ENCODE peak calls at places on chromosomes 4 and X, in ten cellular contexts. One of them, this sample, is unnamed.

GRCh38 chrX:8037593-8038348 is 110.6 kb upstream of the PNPLA4 start:
- DNase-seq in naive thymus-derived CD4-positive, alpha-beta T cell: no peak
- DNase-seq in CD4-positive, CD25-positive, alpha-beta regulatory T cell: no peak
- DNase-seq in GM03348: no peak
- DNase-seq in iPS DF 6.9: no peak
- DNase-seq in trophoblast cell: no peak
- DNase-seq in glutamatergic neuron: no peak
- DNase-seq in cardiac fibroblast: no peak
- DNase-seq in activated B cell treated with CpG ODN at 0.5 μM for 24 hours: no peak
- DNase-seq in AG09319: no peak
- DNase-seq in this sample: no peak

GRCh38 chr4:116101321-116101720 is 984.1 kb downstream of the TRAM1L1 start:
- DNase-seq in activated B cell treated with CpG ODN at 0.5 μM for 24 hours: no peak
- DNase-seq in naive thymus-derived CD4-positive, alpha-beta T cell: no peak
- DNase-seq in GM03348: no peak
- DNase-seq in CD4-positive, CD25-positive, alpha-beta regulatory T cell: no peak
- DNase-seq in cardiac fibroblast: no peak
- DNase-seq in iPS DF 6.9: no peak
- DNase-seq in trophoblast cell: no peak
- DNase-seq in AG09319: no peak
- DNase-seq in glutamatergic neuron: no peak
- DNase-seq in this sample: no peak

GRCh38 chr4:24476209-24476781 is 108.1 kb downstream of the DHX15 start:
- DNase-seq in naive thymus-derived CD4-positive, alpha-beta T cell: no peak
- DNase-seq in CD4-positive, CD25-positive, alpha-beta regulatory T cell: no peak
- DNase-seq in GM03348: peak
- DNase-seq in glutamatergic neuron: no peak
- DNase-seq in trophoblast cell: peak
- DNase-seq in activated B cell treated with CpG ODN at 0.5 μM for 24 hours: no peak
- DNase-seq in cardiac fibroblast: peak
- DNase-seq in iPS DF 6.9: no peak
- DNase-seq in AG09319: no peak
- DNase-seq in this sample: no peak

GRCh38 chr4:23697001-23697528 is 192.8 kb downstream of the PPARGC1A start:
- DNase-seq in trophoblast cell: no peak
- DNase-seq in AG09319: no peak
- DNase-seq in cardiac fibroblast: no peak
- DNase-seq in iPS DF 6.9: no peak
- DNase-seq in glutamatergic neuron: no peak
- DNase-seq in GM03348: no peak
- DNase-seq in activated B cell treated with CpG ODN at 0.5 μM for 24 hours: no peak
- DNase-seq in CD4-positive, CD25-positive, alpha-beta regulatory T cell: no peak
- DNase-seq in naive thymus-derived CD4-positive, alpha-beta T cell: no peak
- DNase-seq in this sample: no peak

GRCh38 chr4:950136-951020 is 18.1 kb downstream of the TMEM175 start:
- DNase-seq in cardiac fibroblast: no peak
- DNase-seq in AG09319: no peak
- DNase-seq in iPS DF 6.9: no peak
- DNase-seq in CD4-positive, CD25-positive, alpha-beta regulatory T cell: no peak
- DNase-seq in naive thymus-derived CD4-positive, alpha-beta T cell: no peak
- DNase-seq in trophoblast cell: no peak
- DNase-seq in activated B cell treated with CpG ODN at 0.5 μM for 24 hours: no peak
- DNase-seq in glutamatergic neuron: no peak
- DNase-seq in GM03348: no peak
- DNase-seq in this sample: no peak

GRCh38 chr4:7859350-7859749 is 80.3 kb downstream of the AFAP1 start:
- DNase-seq in activated B cell treated with CpG ODN at 0.5 μM for 24 hours: no peak
- DNase-seq in CD4-positive, CD25-positive, alpha-beta regulatory T cell: no peak
- DNase-seq in naive thymus-derived CD4-positive, alpha-beta T cell: no peak
- DNase-seq in cardiac fibroblast: no peak
- DNase-seq in GM03348: no peak
- DNase-seq in AG09319: no peak
- DNase-seq in glutamatergic neuron: no peak
- DNase-seq in iPS DF 6.9: no peak
- DNase-seq in trophoblast cell: no peak
- DNase-seq in this sample: no peak

GRCh38 chr4:19803406-19803805 is 448.3 kb upstream of the SLIT2 start:
- DNase-seq in cardiac fibroblast: peak
- DNase-seq in CD4-positive, CD25-positive, alpha-beta regulatory T cell: no peak
- DNase-seq in GM03348: no peak
- DNase-seq in iPS DF 6.9: no peak
- DNase-seq in naive thymus-derived CD4-positive, alpha-beta T cell: no peak
- DNase-seq in activated B cell treated with CpG ODN at 0.5 μM for 24 hours: no peak
- DNase-seq in AG09319: no peak
- DNase-seq in trophoblast cell: peak
- DNase-seq in glutamatergic neuron: no peak
- DNase-seq in this sample: no peak

GRCh38 chr4:653080-653821 is 20.8 kb downstream of the ATP5ME start:
- DNase-seq in activated B cell treated with CpG ODN at 0.5 μM for 24 hours: no peak
- DNase-seq in naive thymus-derived CD4-positive, alpha-beta T cell: no peak
- DNase-seq in CD4-positive, CD25-positive, alpha-beta regulatory T cell: no peak
- DNase-seq in cardiac fibroblast: no peak
- DNase-seq in glutamatergic neuron: no peak
- DNase-seq in iPS DF 6.9: no peak
- DNase-seq in AG09319: no peak
- DNase-seq in GM03348: no peak
- DNase-seq in trophoblast cell: no peak
- DNase-seq in this sample: no peak

GRCh38 chrX:140572724-140573123 is 67.9 kb upstream of the SOX3 start:
- DNase-seq in cardiac fibroblast: peak
- DNase-seq in trophoblast cell: peak
- DNase-seq in naive thymus-derived CD4-positive, alpha-beta T cell: peak
- DNase-seq in iPS DF 6.9: peak
- DNase-seq in GM03348: peak
- DNase-seq in CD4-positive, CD25-positive, alpha-beta regulatory T cell: no peak
- DNase-seq in glutamatergic neuron: peak
- DNase-seq in AG09319: no peak
- DNase-seq in activated B cell treated with CpG ODN at 0.5 μM for 24 hours: no peak
- DNase-seq in this sample: no peak

GRCh38 chrX:87391742-87392141 is 125.9 kb upstream of the KLHL4 start:
- DNase-seq in cardiac fibroblast: no peak
- DNase-seq in glutamatergic neuron: no peak
- DNase-seq in activated B cell treated with CpG ODN at 0.5 μM for 24 hours: no peak
- DNase-seq in naive thymus-derived CD4-positive, alpha-beta T cell: no peak
- DNase-seq in iPS DF 6.9: no peak
- DNase-seq in GM03348: no peak
- DNase-seq in AG09319: no peak
- DNase-seq in CD4-positive, CD25-positive, alpha-beta regulatory T cell: no peak
- DNase-seq in trophoblast cell: no peak
- DNase-seq in this sample: no peak

GRCh38 chr4:172055046-172055445 is 241.8 kb downstream of the GALNTL6 start:
- DNase-seq in AG09319: no peak
- DNase-seq in iPS DF 6.9: no peak
- DNase-seq in CD4-positive, CD25-positive, alpha-beta regulatory T cell: no peak
- DNase-seq in GM03348: no peak
- DNase-seq in activated B cell treated with CpG ODN at 0.5 μM for 24 hours: no peak
- DNase-seq in trophoblast cell: no peak
- DNase-seq in naive thymus-derived CD4-positive, alpha-beta T cell: no peak
- DNase-seq in glutamatergic neuron: no peak
- DNase-seq in cardiac fibroblast: no peak
- DNase-seq in this sample: no peak

GRCh38 chr4:159358226-159358625 is 255.3 kb downstream of the RAPGEF2 start:
- DNase-seq in iPS DF 6.9: no peak
- DNase-seq in GM03348: peak
- DNase-seq in cardiac fibroblast: peak
- DNase-seq in naive thymus-derived CD4-positive, alpha-beta T cell: no peak
- DNase-seq in glutamatergic neuron: no peak
- DNase-seq in trophoblast cell: no peak
- DNase-seq in CD4-positive, CD25-positive, alpha-beta regulatory T cell: no peak
- DNase-seq in AG09319: no peak
- DNase-seq in activated B cell treated with CpG ODN at 0.5 μM for 24 hours: no peak
- DNase-seq in this sample: peak

This sample was measured in smooth muscle cell of the brain vasculature.